ENCODE peak calls at places on chromosome 6, in six cellular contexts. One of them, this sample, is unnamed.

GRCh38 chr6:1801401-1801800 is 191.7 kb downstream of the FOXC1 start:
- DNase-seq in activated CD8-positive, alpha-beta memory T cell treated with anti-CD3 and anti-CD28 coated beads, Interleukin-2, amount 10 ng/mL, durations not matched to agents 7 days and 5 days: no peak
- DNase-seq in fibroblast of the aortic adventitia: no peak
- DNase-seq in HEK293T: no peak
- DNase-seq in AG04450: no peak
- DNase-seq in lung microvascular endothelial cell: no peak
- DNase-seq in this sample: no peak

GRCh38 chr6:3266170-3266569 is 7.4 kb downstream of the PSMG4 start:
- DNase-seq in HEK293T: no peak
- DNase-seq in lung microvascular endothelial cell: no peak
- DNase-seq in AG04450: no peak
- DNase-seq in activated CD8-positive, alpha-beta memory T cell treated with anti-CD3 and anti-CD28 coated beads, Interleukin-2, amount 10 ng/mL, durations not matched to agents 7 days and 5 days: no peak
- DNase-seq in fibroblast of the aortic adventitia: no peak
- DNase-seq in this sample: no peak

GRCh38 chr6:25006075-25006474 is 70.3 kb upstream of the RIPOR2 start:
- DNase-seq in AG04450: no peak
- DNase-seq in lung microvascular endothelial cell: no peak
- DNase-seq in fibroblast of the aortic adventitia: no peak
- DNase-seq in HEK293T: no peak
- DNase-seq in activated CD8-positive, alpha-beta memory T cell treated with anti-CD3 and anti-CD28 coated beads, Interleukin-2, amount 10 ng/mL, durations not matched to agents 7 days and 5 days: no peak
- DNase-seq in this sample: no peak

GRCh38 chr6:126618639-126619331 is 278.9 kb downstream of the CENPW start:
- DNase-seq in HEK293T: no peak
- DNase-seq in AG04450: no peak
- DNase-seq in lung microvascular endothelial cell: no peak
- DNase-seq in fibroblast of the aortic adventitia: no peak
- DNase-seq in activated CD8-positive, alpha-beta memory T cell treated with anti-CD3 and anti-CD28 coated beads, Interleukin-2, amount 10 ng/mL, durations not matched to agents 7 days and 5 days: no peak
- DNase-seq in this sample: no peak

GRCh38 chr6:72535124-72535523 is 86.7 kb upstream of the KCNQ5 start:
- DNase-seq in lung microvascular endothelial cell: no peak
- DNase-seq in HEK293T: no peak
- DNase-seq in fibroblast of the aortic adventitia: no peak
- DNase-seq in AG04450: no peak
- DNase-seq in activated CD8-positive, alpha-beta memory T cell treated with anti-CD3 and anti-CD28 coated beads, Interleukin-2, amount 10 ng/mL, durations not matched to agents 7 days and 5 days: no peak
- DNase-seq in this sample: no peak

GRCh38 chr6:74519172-74519571 is 686.7 kb downstream of the COL12A1 start:
- DNase-seq in fibroblast of the aortic adventitia: peak; percentile 59
- DNase-seq in HEK293T: no peak
- DNase-seq in activated CD8-positive, alpha-beta memory T cell treated with anti-CD3 and anti-CD28 coated beads, Interleukin-2, amount 10 ng/mL, durations not matched to agents 7 days and 5 days: no peak
- DNase-seq in lung microvascular endothelial cell: no peak
- DNase-seq in AG04450: peak; percentile 11
- DNase-seq in this sample: no peak

GRCh38 chr6:25874118-25874517 is at the start of gene SLC17A3:
- DNase-seq in activated CD8-positive, alpha-beta memory T cell treated with anti-CD3 and anti-CD28 coated beads, Interleukin-2, amount 10 ng/mL, durations not matched to agents 7 days and 5 days: no peak
- DNase-seq in HEK293T: no peak
- DNase-seq in lung microvascular endothelial cell: no peak
- DNase-seq in fibroblast of the aortic adventitia: no peak
- DNase-seq in AG04450: no peak
- DNase-seq in this sample: no peak

GRCh38 chr6:56938634-56939294 is 16.1 kb upstream of the BEND6 start:
- DNase-seq in AG04450: peak; percentile 88
- DNase-seq in activated CD8-positive, alpha-beta memory T cell treated with anti-CD3 and anti-CD28 coated beads, Interleukin-2, amount 10 ng/mL, durations not matched to agents 7 days and 5 days: no peak
- DNase-seq in fibroblast of the aortic adventitia: peak; percentile 100
- DNase-seq in HEK293T: no peak
- DNase-seq in lung microvascular endothelial cell: peak; percentile 29
- DNase-seq in this sample: no peak

GRCh38 chr6:144075187-144075586 is 20.2 kb downstream of the SF3B5 start:
- DNase-seq in activated CD8-positive, alpha-beta memory T cell treated with anti-CD3 and anti-CD28 coated beads, Interleukin-2, amount 10 ng/mL, durations not matched to agents 7 days and 5 days: no peak
- DNase-seq in fibroblast of the aortic adventitia: no peak
- DNase-seq in AG04450: no peak
- DNase-seq in lung microvascular endothelial cell: no peak
- DNase-seq in HEK293T: no peak
- DNase-seq in this sample: no peak

GRCh38 chr6:143928853-143929252 is 64.6 kb downstream of the ZC2HC1B start:
- DNase-seq in lung microvascular endothelial cell: no peak
- DNase-seq in AG04450: no peak
- DNase-seq in activated CD8-positive, alpha-beta memory T cell treated with anti-CD3 and anti-CD28 coated beads, Interleukin-2, amount 10 ng/mL, durations not matched to agents 7 days and 5 days: no peak
- DNase-seq in HEK293T: no peak
- DNase-seq in fibroblast of the aortic adventitia: no peak
- DNase-seq in this sample: no peak

GRCh38 chr6:3698021-3698420 is 53.5 kb downstream of the PXDC1 start:
- DNase-seq in fibroblast of the aortic adventitia: peak; percentile 49
- DNase-seq in activated CD8-positive, alpha-beta memory T cell treated with anti-CD3 and anti-CD28 coated beads, Interleukin-2, amount 10 ng/mL, durations not matched to agents 7 days and 5 days: no peak
- DNase-seq in lung microvascular endothelial cell: no peak
- DNase-seq in HEK293T: no peak
- DNase-seq in AG04450: no peak
- DNase-seq in this sample: no peak

GRCh38 chr6:167559675-167560479 is 235.0 kb downstream of the TTLL2 start:
- DNase-seq in HEK293T: no peak
- DNase-seq in lung microvascular endothelial cell: peak; percentile 87
- DNase-seq in fibroblast of the aortic adventitia: no peak
- DNase-seq in activated CD8-positive, alpha-beta memory T cell treated with anti-CD3 and anti-CD28 coated beads, Interleukin-2, amount 10 ng/mL, durations not matched to agents 7 days and 5 days: no peak
- DNase-seq in AG04450: no peak
- DNase-seq in this sample: no peak

GRCh38 chr6:121522265-121522664 is 86.8 kb downstream of the GJA1 start:
- DNase-seq in lung microvascular endothelial cell: peak; percentile 77
- DNase-seq in fibroblast of the aortic adventitia: peak; percentile 95
- DNase-seq in AG04450: peak; percentile 86
- DNase-seq in activated CD8-positive, alpha-beta memory T cell treated with anti-CD3 and anti-CD28 coated beads, Interleukin-2, amount 10 ng/mL, durations not matched to agents 7 days and 5 days: no peak
- DNase-seq in HEK293T: no peak
- DNase-seq in this sample: no peak

GRCh38 chr6:35757461-35758123 is 18.8 kb upstream of the CLPSL2 start:
- DNase-seq in fibroblast of the aortic adventitia: peak; percentile 38
- DNase-seq in HEK293T: peak; percentile 69
- DNase-seq in lung microvascular endothelial cell: peak; percentile 46
- DNase-seq in AG04450: no peak
- DNase-seq in activated CD8-positive, alpha-beta memory T cell treated with anti-CD3 and anti-CD28 coated beads, Interleukin-2, amount 10 ng/mL, durations not matched to agents 7 days and 5 days: no peak
- DNase-seq in this sample: no peak

This sample was measured in neuronal stem cell.